ENCODE peak calls at places on chromosomes 13 and 19, in five cellular contexts. H is dorsolateral prefrontal cortex, O is breast epithelium, L is AG10803, A is upper lobe of right lung. D is an unnamed sample.

GRCh38 chr13:44117351-44117750 is 237.6 kb downstream of the LACC1 start:
- DNase-seq in H (no peak), O (no peak), L (peak), A (no peak), D (no peak)

GRCh38 chr13:44770951-44771350 is 194.8 kb upstream of the TSC22D1 start:
- DNase-seq in H (no peak), O (no peak), L (no peak), A (no peak), D (no peak)

GRCh38 chr19:29544656-29545360 is 19.0 kb downstream of the VSTM2B start:
- DNase-seq in H (peak), O (no peak), L (no peak), A (peak), D (no peak)

GRCh38 chr19:12834976-12835757 is 788 bp upstream of the RTBDN start:
- DNase-seq in H (peak), O (no peak), L (no peak), A (no peak), D (peak)

GRCh38 chr13:85586856-85587255 is 212.4 kb downstream of the SLITRK6 start:
- DNase-seq in H (no peak), O (no peak), L (no peak), A (no peak), D (no peak)

GRCh38 chr19:13169769-13170168 is 19.6 kb downstream of the IER2 start:
- DNase-seq in H (no peak), O (peak), L (peak), A (no peak), D (peak)

GRCh38 chr13:62418872-62419271 is 1003.2 kb upstream of the PCDH20 start:
- DNase-seq in H (no peak), O (no peak), L (no peak), A (no peak), D (no peak)

GRCh38 chr13:75813323-75813722 is 177.2 kb downstream of the LMO7 start:
- DNase-seq in H (no peak), O (no peak), L (no peak), A (no peak), D (no peak)

GRCh38 chr13:61370520-61370919 is 45.1 kb downstream of the PCDH20 start:
- DNase-seq in H (no peak), O (no peak), L (no peak), A (no peak), D (no peak)

GRCh38 chr19:46919324-46919723 is 58.5 kb downstream of the ARHGAP35 start:
- DNase-seq in H (no peak), O (peak), L (peak), A (no peak), D (no peak)

GRCh38 chr13:99870541-99870940 is 101.0 kb downstream of the ZIC5 start:
- DNase-seq in H (no peak), O (no peak), L (no peak), A (no peak), D (no peak)

GRCh38 chr19:43777163-43777700 is 3.5 kb downstream of the KCNN4 start:
- DNase-seq in H (no peak), O (no peak), L (peak), A (no peak), D (no peak)

GRCh38 chr13:105721056-105721455 is 814.4 kb downstream of the EFNB2 start:
- DNase-seq in H (no peak), O (no peak), L (peak), A (no peak), D (no peak)

GRCh38 chr19:38538793-38539528 is 78.8 kb downstream of the MAP4K1 start:
- DNase-seq in H (no peak), O (no peak), L (no peak), A (no peak), D (no peak)

GRCh38 chr19:37975596-37976515 is 68.8 kb downstream of the SIPA1L3 start:
- DNase-seq in H (no peak), O (no peak), L (no peak), A (peak), D (no peak)

GRCh38 chr19:55086730-55087541 is 11.3 kb downstream of the EPS8L1 start:
- DNase-seq in H (peak), O (peak), L (peak), A (peak), D (no peak)

GRCh38 chr13:38866649-38867048 is 124.0 kb downstream of the STOML3 start:
- DNase-seq in H (no peak), O (no peak), L (no peak), A (no peak), D (no peak)

GRCh38 chr19:16441661-16442071 is 30.1 kb downstream of the EPS15L1 start:
- DNase-seq in H (no peak), O (no peak), L (no peak), A (no peak), D (peak)

GRCh38 chr19:2227415-2228156 is 8.5 kb downstream of the PLEKHJ1 start:
- DNase-seq in H (no peak), O (no peak), L (no peak), A (no peak), D (no peak)

GRCh38 chr13:74305876-74306275 is 171.7 kb upstream of the KLF12 start:
- DNase-seq in H (no peak), O (no peak), L (no peak), A (no peak), D (no peak)

GRCh38 chr19:27833031-27833430 is 1379.9 kb downstream of the UQCRFS1 start:
- DNase-seq in H (no peak), O (no peak), L (no peak), A (no peak), D (no peak)

GRCh38 chr13:110354209-110354627 is 47.1 kb downstream of the COL4A2 start:
- DNase-seq in H (no peak), O (no peak), L (no peak), A (no peak), D (no peak)

GRCh38 chr19:3346677-3347353 is 19.6 kb upstream of the NFIC start:
- DNase-seq in H (peak), O (peak), L (peak), A (peak), D (no peak)

GRCh38 chr13:43805071-43805468 is 18.3 kb upstream of the ENOX1 start:
- DNase-seq in H (peak), O (no peak), L (peak), A (no peak), D (no peak)

GRCh38 chr13:25069911-25070310 is 26.0 kb upstream of the PABPC3 start:
- DNase-seq in H (no peak), O (no peak), L (no peak), A (no peak), D (no peak)

GRCh38 chr13:98307744-98308524 is 130.9 kb upstream of the RNF113B start:
- DNase-seq in H (no peak), O (no peak), L (peak), A (no peak), D (no peak)

GRCh38 chr13:109647046-109647445 is 139.3 kb downstream of the IRS2 start:
- DNase-seq in H (no peak), O (no peak), L (peak), A (no peak), D (no peak)

GRCh38 chr13:70874646-70875045 is 766.4 kb upstream of the KLHL1 start:
- DNase-seq in H (no peak), O (no peak), L (no peak), A (no peak), D (no peak)

GRCh38 chr19:19202707-19203011 is 555 bp downstream of the NR2C2AP start:
- DNase-seq in H (no peak), O (no peak), L (no peak), A (no peak), D (no peak)

GRCh38 chr19:15454371-15454800 is 4.6 kb upstream of the WIZ start:
- DNase-seq in H (no peak), O (no peak), L (no peak), A (no peak), D (no peak)

GRCh38 chr13:94351292-94352000 is 128.0 kb downstream of the DCT start:
- DNase-seq in H (no peak), O (no peak), L (peak), A (no peak), D (no peak)

GRCh38 chr13:40102360-40102727 is 446.9 kb downstream of the COG6 start:
- DNase-seq in H (no peak), O (no peak), L (no peak), A (no peak), D (no peak)

GRCh38 chr19:52946322-52947310 is 16.1 kb downstream of the ZNF816 start:
- DNase-seq in H (no peak), O (peak), L (no peak), A (peak), D (no peak)

GRCh38 chr19:37977992-37978391 is 71.0 kb downstream of the SIPA1L3 start:
- DNase-seq in H (no peak), O (peak), L (peak), A (peak), D (no peak)

GRCh38 chr13:112638919-112639318 is 50.9 kb upstream of the ATP11A start:
- DNase-seq in H (no peak), O (no peak), L (no peak), A (peak), D (no peak)

GRCh38 chr13:45196622-45197021 is 4.2 kb downstream of the KCTD4 start:
- DNase-seq in H (no peak), O (no peak), L (peak), A (no peak), D (no peak)

GRCh38 chr19:18762125-18763023 is 28.7 kb downstream of the COMP start:
- DNase-seq in H (no peak), O (peak), L (no peak), A (peak), D (no peak)

GRCh38 chr19:54517483-54517882 is 14.9 kb downstream of the LAIR2 start:
- DNase-seq in H (no peak), O (peak), L (peak), A (no peak), D (peak)

GRCh38 chr13:79735228-79735627 is 254.3 kb downstream of the NDFIP2 start:
- DNase-seq in H (no peak), O (no peak), L (peak), A (no peak), D (no peak)

D was measured in Caco-2.